ENCODE peak calls at places on chromosome 17, in eight cellular contexts. Q is hypothalamus; I is GM04503; X is body of pancreas; B is heart right ventricle; C is stimulated activated CD8-positive, alpha-beta memory T cell treated with anti-CD3 and anti-CD28 coated beads, Interleukin-2, amount 100 ng/mL, for 48 hours; E is NCI-H1417; N is ACHN. O is an unnamed sample.

GRCh38 chr17:41678907-41679739 is 9.6 kb upstream of the EIF1 start:
- DNase-seq in B (no peak), I (no peak), C (no peak), X (peak), N (peak), Q (no peak), E (no peak), O (peak)

GRCh38 chr17:37465058-37465616 is 24.6 kb upstream of the DUSP14 start:
- DNase-seq in Q (no peak), X (no peak), C (no peak), B (no peak), I (peak), N (no peak), E (no peak), O (no peak)

GRCh38 chr17:31327534-31328526 is 6.4 kb upstream of the EVI2A start:
- DNase-seq in E (no peak), C (no peak), I (peak), N (peak), X (no peak), B (no peak), Q (no peak), O (no peak)

GRCh38 chr17:73924488-73925186 is 278.8 kb upstream of the RPL38 start:
- DNase-seq in C (no peak), X (no peak), B (no peak), Q (no peak), I (no peak), N (no peak), E (no peak), O (no peak)

GRCh38 chr17:77796201-77796860 is 162.2 kb upstream of the TNRC6C start:
- DNase-seq in I (no peak), Q (no peak), N (no peak), B (no peak), E (peak), C (no peak), X (no peak), O (no peak)

GRCh38 chr17:15364615-15365014 is 23.2 kb upstream of the TEKT3 start:
- DNase-seq in B (no peak), C (no peak), I (no peak), Q (no peak), E (no peak), N (no peak), X (peak), O (no peak)

GRCh38 chr17:15483416-15483815 is 16.0 kb upstream of the CDRT4 start:
- DNase-seq in B (no peak), Q (no peak), C (no peak), E (no peak), X (no peak), I (no peak), N (no peak), O (no peak)

GRCh38 chr17:48179071-48179945 is 71.7 kb downstream of the SNX11 start:
- DNase-seq in Q (no peak), B (no peak), X (no peak), N (no peak), E (no peak), C (no peak), I (no peak), O (no peak)

GRCh38 chr17:43574896-43575525 is 28.9 kb upstream of the ETV4 start:
- DNase-seq in X (no peak), Q (no peak), N (no peak), B (no peak), E (no peak), C (no peak), I (no peak), O (no peak)

GRCh38 chr17:67546578-67547527 is 169.8 kb downstream of the PITPNC1 start:
- DNase-seq in Q (no peak), B (peak), N (no peak), E (no peak), X (peak), C (no peak), I (no peak), O (no peak)

GRCh38 chr17:50186661-50187402 is 14.6 kb downstream of the COL1A1 start:
- DNase-seq in B (no peak), C (no peak), Q (no peak), I (peak), N (no peak), E (no peak), X (no peak), O (no peak)

GRCh38 chr17:21272881-21273839 is 11.4 kb upstream of the MAP2K3 start:
- DNase-seq in N (no peak), C (no peak), X (no peak), E (no peak), Q (no peak), B (no peak), I (no peak), O (no peak)

GRCh38 chr17:79992657-79993389 is 42.8 kb downstream of the TBC1D16 start:
- DNase-seq in X (no peak), E (peak), N (no peak), C (no peak), B (no peak), I (no peak), Q (no peak), O (no peak)

GRCh38 chr17:13757871-13758270 is 156.1 kb upstream of the HS3ST3A1 start:
- DNase-seq in E (no peak), Q (no peak), I (no peak), X (no peak), B (no peak), N (no peak), C (no peak), O (no peak)

GRCh38 chr17:75996665-75997590 is 3.7 kb upstream of the CDK3 start:
- DNase-seq in B (no peak), C (peak), X (peak), Q (no peak), I (no peak), N (peak), E (no peak), O (peak)

GRCh38 chr17:81056352-81056751 is 21.4 kb downstream of the BAIAP2 start:
- DNase-seq in Q (no peak), C (no peak), X (no peak), B (no peak), E (no peak), I (no peak), N (no peak), O (no peak)

GRCh38 chr17:77959216-77959925 is 868 bp downstream of the TNRC6C start:
- DNase-seq in B (peak), N (no peak), E (peak), C (peak), X (peak), Q (no peak), I (no peak), O (peak)

GRCh38 chr17:16117149-16117548 is 98.2 kb downstream of the NCOR1 start:
- DNase-seq in E (no peak), N (no peak), I (no peak), B (no peak), Q (no peak), C (no peak), X (no peak), O (no peak)

GRCh38 chr17:44775838-44776621 is 17.2 kb downstream of the ADAM11 start:
- DNase-seq in E (no peak), N (no peak), I (no peak), C (peak), X (peak), Q (no peak), B (no peak), O (no peak)

GRCh38 chr17:79027925-79028491 is 4.0 kb downstream of the C1QTNF1 start:
- DNase-seq in C (no peak), N (no peak), I (no peak), Q (no peak), E (no peak), B (peak), X (no peak), O (no peak)

GRCh38 chr17:66542967-66543525 is 240.6 kb downstream of the PRKCA start:
- DNase-seq in I (no peak), E (no peak), N (peak), X (no peak), Q (no peak), B (no peak), C (no peak), O (no peak)

GRCh38 chr17:18888766-18889290 is 30.9 kb downstream of the PRPSAP2 start:
- DNase-seq in C (no peak), N (no peak), E (no peak), X (no peak), I (no peak), Q (no peak), B (no peak), O (no peak)

GRCh38 chr17:47694818-47695663 is 1.1 kb downstream of the TBKBP1 start:
- DNase-seq in N (peak), X (peak), Q (no peak), B (peak), E (peak), I (no peak), C (no peak), O (peak)

GRCh38 chr17:42019509-42020404 is at the start of gene NKIRAS2:
- DNase-seq in N (peak), B (peak), I (peak), C (peak), X (peak), E (peak), Q (peak), O (peak)

GRCh38 chr17:44432254-44433157 is 43.1 kb upstream of the ITGA2B start:
- DNase-seq in C (no peak), B (no peak), X (no peak), E (no peak), I (no peak), Q (no peak), N (no peak), O (no peak)

GRCh38 chr17:871731-872517 is 89.8 kb downstream of the MRM3 start:
- DNase-seq in N (no peak), I (no peak), B (no peak), C (no peak), E (no peak), Q (no peak), X (no peak), O (no peak)

GRCh38 chr17:43615330-43615729 is 46.4 kb downstream of the MEOX1 start:
- DNase-seq in I (no peak), E (no peak), N (no peak), X (no peak), C (no peak), Q (no peak), B (no peak), O (no peak)

GRCh38 chr17:19002805-19003542 is 1.6 kb downstream of the FAM83G start:
- DNase-seq in N (no peak), I (no peak), B (no peak), E (no peak), X (no peak), Q (no peak), C (no peak), O (peak)

GRCh38 chr17:50198026-50198669 is 3.3 kb downstream of the COL1A1 start:
- DNase-seq in N (peak), C (peak), Q (no peak), E (peak), I (no peak), X (peak), B (peak), O (peak)

GRCh38 chr17:29238133-29238850 is 8.4 kb upstream of the CRYBA1 start:
- DNase-seq in E (no peak), X (no peak), I (no peak), Q (no peak), N (no peak), B (no peak), C (no peak), O (no peak)

GRCh38 chr17:73196500-73196899 is 3.6 kb downstream of the COG1 start:
- DNase-seq in Q (no peak), E (peak), I (no peak), X (peak), B (peak), N (no peak), C (no peak), O (no peak)

GRCh38 chr17:48253976-48254375 is 146.4 kb downstream of the SNX11 start:
- DNase-seq in Q (no peak), C (no peak), N (no peak), B (no peak), X (no peak), I (no peak), E (peak), O (no peak)

GRCh38 chr17:58475985-58476384 is 12.2 kb downstream of the HSF5 start:
- DNase-seq in E (no peak), C (no peak), N (no peak), I (no peak), Q (no peak), X (no peak), B (no peak), O (no peak)

GRCh38 chr17:66702106-66702936 is 132.6 kb upstream of the CACNG5 start:
- DNase-seq in C (no peak), Q (no peak), N (no peak), I (no peak), E (peak), X (no peak), B (no peak), O (no peak)

GRCh38 chr17:82449883-82450356 is 632 bp downstream of the CYBC1 start:
- DNase-seq in B (peak), E (no peak), I (no peak), C (no peak), N (no peak), X (no peak), Q (no peak), O (no peak)

GRCh38 chr17:3635474-3636153 is 436 bp downstream of the SHPK start:
- DNase-seq in N (no peak), I (no peak), B (no peak), X (peak), C (no peak), E (no peak), Q (no peak), O (no peak)